ENCODE peak calls at places on chromosomes 13 and 19, in ten cellular contexts. F is stimulated activated CD4-positive, alpha-beta T cell treated with anti-CD3 and anti-CD28 coated beads, Interleukin-2, amount 100 ng/mL, for 48 hours; O is posterior cingulate gyrus; R is ecto neural progenitor cell; N is NCI-H2107; A is HT1080; C is CD8-positive, alpha-beta T cell; W is AG08395; Q is stimulated activated CD8-positive, alpha-beta memory T cell treated with anti-CD3 and anti-CD28 coated beads, Interleukin-7, amount 100 ng/mL, for 1 hour; L is mucosa of gallbladder. G is an unnamed sample.

GRCh38 chr19:18317998-18318800 is 4.7 kb downstream of the LSM4 start:
- DNase-seq in F (no peak), O (no peak), R (no peak), N (no peak), A (no peak), C (peak; percentile 73), W (no peak), Q (no peak), L (no peak), G (no peak)

GRCh38 chr19:45151821-45152503 is 8.8 kb downstream of the NKPD1 start:
- DNase-seq in F (no peak), O (no peak), R (no peak), N (no peak), A (no peak), C (no peak), W (no peak), Q (no peak), L (no peak), G (no peak)

GRCh38 chr13:91647361-91647970 is 249.0 kb downstream of the GPC5 start:
- DNase-seq in F (no peak), O (no peak), R (peak; percentile 55), N (no peak), A (peak; percentile 74), C (no peak), W (no peak), Q (no peak), L (no peak), G (no peak)

GRCh38 chr13:112759053-112759452 is 69.2 kb downstream of the ATP11A start:
- DNase-seq in F (no peak), O (no peak), R (no peak), N (no peak), A (no peak), C (no peak), W (no peak), Q (no peak), L (no peak), G (no peak)

GRCh38 chr13:57612568-57612967 is 19.0 kb upstream of the PCDH17 start:
- DNase-seq in F (no peak), O (no peak), R (no peak), N (no peak), A (no peak), C (no peak), W (no peak), Q (no peak), L (no peak), G (no peak)

GRCh38 chr13:30892966-30893365 is 13.1 kb upstream of the MEDAG start:
- DNase-seq in F (no peak), O (no peak), R (peak; percentile 82), N (no peak), A (peak; percentile 60), C (no peak), W (peak; percentile 24), Q (no peak), L (no peak), G (peak; percentile 26)

GRCh38 chr13:65725001-65725400 is 1505.1 kb downstream of the PCDH9 start:
- DNase-seq in F (no peak), O (no peak), R (no peak), N (no peak), A (no peak), C (no peak), W (no peak), Q (no peak), L (no peak), G (no peak)

GRCh38 chr19:6481541-6482342 is at the start of gene DENND1C:
- DNase-seq in F (peak; percentile 55), O (no peak), R (peak; percentile 73), N (no peak), A (no peak), C (peak; percentile 84), W (no peak), Q (no peak), L (peak; percentile 34), G (no peak)

GRCh38 chr19:18392417-18392816 is 5.0 kb downstream of the LRRC25 start:
- DNase-seq in F (no peak), O (no peak), R (no peak), N (no peak), A (peak; percentile 71), C (no peak), W (no peak), Q (no peak), L (peak; percentile 73), G (no peak)

GRCh38 chr13:27919934-27920676 is at the start of gene PDX1:
- DNase-seq in F (no peak), O (no peak), R (peak; percentile 81), N (no peak), A (no peak), C (no peak), W (no peak), Q (no peak), L (peak; percentile 83), G (no peak)

GRCh38 chr13:75759531-75759930 is 123.4 kb downstream of the LMO7 start:
- DNase-seq in F (no peak), O (no peak), R (no peak), N (no peak), A (no peak), C (no peak), W (no peak), Q (no peak), L (no peak), G (no peak)

GRCh38 chr13:111283457-111283856 is 37.0 kb upstream of the TEX29 start:
- DNase-seq in F (no peak), O (no peak), R (peak; percentile 30), N (no peak), A (no peak), C (no peak), W (no peak), Q (no peak), L (no peak), G (no peak)

GRCh38 chr19:36849701-36850645 is 703 bp upstream of the ZNF345 start:
- DNase-seq in F (peak; percentile 81), O (peak; percentile 87), R (peak; percentile 91), N (peak; percentile 56), A (peak; percentile 81), C (peak; percentile 90), W (peak; percentile 93), Q (peak; percentile 75), L (peak; percentile 93), G (peak; percentile 91)

GRCh38 chr19:10233946-10234345 is 2.8 kb upstream of the S1PR2 start:
- DNase-seq in F (no peak), O (no peak), R (no peak), N (no peak), A (no peak), C (no peak), W (no peak), Q (no peak), L (no peak), G (no peak)

GRCh38 chr19:9849786-9850185 is 14.7 kb downstream of the PIN1 start:
- DNase-seq in F (no peak), O (no peak), R (no peak), N (no peak), A (no peak), C (no peak), W (no peak), Q (no peak), L (no peak), G (no peak)

GRCh38 chr19:5249526-5249925 is 91.1 kb downstream of the PTPRS start:
- DNase-seq in F (no peak), O (no peak), R (no peak), N (no peak), A (no peak), C (no peak), W (no peak), Q (no peak), L (no peak), G (no peak)

GRCh38 chr13:113869263-113869662 is 5.4 kb upstream of the GAS6 start:
- DNase-seq in F (no peak), O (no peak), R (peak; percentile 29), N (no peak), A (no peak), C (peak; percentile 29), W (no peak), Q (no peak), L (peak; percentile 3), G (no peak)

GRCh38 chr19:28427256-28428083 is 785.5 kb downstream of the UQCRFS1 start:
- DNase-seq in F (no peak), O (no peak), R (no peak), N (no peak), A (peak; percentile 63), C (no peak), W (peak; percentile 10), Q (no peak), L (no peak), G (no peak)

GRCh38 chr13:94454334-94454733 is 25.1 kb downstream of the DCT start:
- DNase-seq in F (no peak), O (no peak), R (no peak), N (no peak), A (no peak), C (no peak), W (no peak), Q (no peak), L (no peak), G (no peak)

GRCh38 chr13:32587014-32587773 is 942 bp downstream of the PDS5B start:
- DNase-seq in F (peak; percentile 48), O (peak; percentile 45), R (peak; percentile 83), N (peak; percentile 41), A (peak; percentile 51), C (peak; percentile 68), W (peak; percentile 45), Q (peak; percentile 2), L (peak; percentile 51), G (peak; percentile 56)

GRCh38 chr13:46552888-46553520 is at the start of gene LRCH1:
- DNase-seq in F (peak; percentile 77), O (peak; percentile 70), R (peak; percentile 90), N (peak; percentile 8), A (peak; percentile 81), C (peak; percentile 90), W (peak; percentile 94), Q (peak; percentile 64), L (peak; percentile 91), G (peak; percentile 95)

GRCh38 chr13:33524086-33524485 is 238.5 kb upstream of the STARD13 start:
- DNase-seq in F (no peak), O (no peak), R (no peak), N (no peak), A (peak; percentile 64), C (no peak), W (peak; percentile 54), Q (no peak), L (no peak), G (peak; percentile 76)

GRCh38 chr19:6501740-6502648 is at the start of gene TUBB4A:
- DNase-seq in F (no peak), O (peak; percentile 85), R (peak; percentile 60), N (no peak), A (no peak), C (peak; percentile 73), W (no peak), Q (no peak), L (no peak), G (no peak)

GRCh38 chr13:31264146-31264545 is 64.4 kb downstream of the B3GLCT start:
- DNase-seq in F (no peak), O (no peak), R (no peak), N (no peak), A (peak; percentile 80), C (no peak), W (no peak), Q (no peak), L (no peak), G (no peak)

GRCh38 chr19:11814707-11815050 is 606 bp downstream of the ZNF440 start:
- DNase-seq in F (no peak), O (no peak), R (no peak), N (no peak), A (no peak), C (no peak), W (peak; percentile 11), Q (no peak), L (no peak), G (peak; percentile 40)

GRCh38 chr19:4675346-4675745 is 5.2 kb upstream of the MYDGF start:
- DNase-seq in F (no peak), O (no peak), R (no peak), N (no peak), A (no peak), C (no peak), W (no peak), Q (no peak), L (no peak), G (no peak)

GRCh38 chr19:4774136-4774535 is 17.4 kb upstream of the FEM1A start:
- DNase-seq in F (no peak), O (no peak), R (no peak), N (no peak), A (no peak), C (no peak), W (no peak), Q (no peak), L (no peak), G (no peak)

GRCh38 chr19:47312366-47313006 is 2.8 kb downstream of the C5AR1 start:
- DNase-seq in F (no peak), O (no peak), R (no peak), N (no peak), A (no peak), C (no peak), W (no peak), Q (no peak), L (no peak), G (no peak)

G was measured in fibroblast of gingiva.